ENCODE peak calls at places on chromosome 7, in four cellular contexts. Z is mammary epithelial cell, I is psoas muscle, J is adipocyte. K is an unnamed sample. For H3K27me3, the result is how much of the 10 kb centered on the place peaks cover.

GRCh38 chr7:132066776-132067175 is 509.5 kb downstream of the PLXNA4 start:
- DNase-seq in Z (no peak), J (peak), I (peak), K (no peak)

GRCh38 chr7:4713183-4713784 is 31.2 kb downstream of the FOXK1 start:
- DNase-seq in Z (no peak), I (no peak), J (peak), K (no peak)

GRCh38 chr7:103447073-103447960 is 1.3 kb upstream of the SLC26A5 start:
- DNase-seq in I (no peak), J (peak), Z (peak), K (peak)

GRCh38 chr7:134320201-134320600 is 3.5 kb upstream of the SLC35B4 start:
- DNase-seq in Z (no peak), J (peak), I (no peak), K (no peak)

GRCh38 chr7:123935436-123936381 is 10.7 kb downstream of the SPAM1 start:
- DNase-seq in J (no peak), Z (no peak), I (no peak), K (no peak)

GRCh38 chr7:156680281-156680680 is 39.7 kb downstream of the RNF32 start:
- DNase-seq in I (no peak), Z (peak), J (no peak), K (no peak)

GRCh38 chr7:117755136-117755535 is 118.1 kb downstream of the CTTNBP2 start:
- DNase-seq in Z (no peak), J (no peak), I (no peak), K (no peak)

GRCh38 chr7:69049341-69049740 is 548.9 kb upstream of the AUTS2 start:
- DNase-seq in I (no peak), J (no peak), Z (no peak), K (no peak)

GRCh38 chr7:70807650-70808049 is 324.3 kb upstream of the GALNT17 start:
- DNase-seq in I (no peak), J (no peak), Z (no peak), K (no peak)

GRCh38 chr7:19146699-19147098 is 1.5 kb upstream of the FERD3L start:
- DNase-seq in Z (peak), I (no peak), J (peak), K (no peak)

GRCh38 chr7:2724453-2725177 is 36.6 kb downstream of the AMZ1 start:
- DNase-seq in J (no peak), Z (no peak), I (peak), K (no peak)

GRCh38 chr7:8115547-8116402 is 146.2 kb downstream of the ICA1 start:
- DNase-seq in Z (no peak), I (no peak), J (no peak), K (no peak)

DNA sequence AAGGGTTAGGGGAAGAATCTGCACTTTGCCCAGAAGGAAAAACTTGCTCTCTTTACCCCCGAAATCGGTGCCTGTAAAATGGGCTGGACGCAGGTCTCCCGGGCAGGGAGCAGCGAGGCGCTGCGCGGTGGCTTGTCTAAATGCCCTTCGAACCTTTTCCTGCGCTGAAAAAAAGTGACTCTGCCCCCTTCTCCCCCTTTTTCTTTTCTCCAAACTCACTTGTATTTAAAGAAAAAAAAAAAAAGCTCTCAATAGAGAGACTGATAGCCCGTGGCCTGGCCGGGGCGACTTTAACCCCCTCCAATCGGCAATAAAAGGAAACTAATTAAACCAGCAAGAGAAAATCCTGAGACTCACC is 286 bp downstream of the SP8 start:
- DNase-seq in Z (no peak), J (no peak), I (no peak), K (no peak)
- H3K27me3 ChIP-seq in Z (under half), J (half or more), I (under half), K (under half)

GRCh38 chr7:100964630-100965029 is 4.7 kb upstream of the MUC12 start:
- DNase-seq in J (no peak), Z (no peak), I (no peak), K (no peak)
- H3K27me3 ChIP-seq in J (half or more), Z (under half), I (under half), K (under half)

GRCh38 chr7:30682131-30683083 is at the start of gene CRHR2:
- DNase-seq in Z (no peak), I (peak), J (no peak), K (no peak)
- H3K27me3 ChIP-seq in Z (under half), I (under half), J (half or more), K (under half)

GRCh38 chr7:34308595-34308994 is 349.4 kb upstream of the NPSR1 start:
- DNase-seq in I (no peak), Z (no peak), J (no peak), K (no peak)
- H3K27me3 ChIP-seq in I (under half), Z (under half), J (under half), K (under half)

DNA sequence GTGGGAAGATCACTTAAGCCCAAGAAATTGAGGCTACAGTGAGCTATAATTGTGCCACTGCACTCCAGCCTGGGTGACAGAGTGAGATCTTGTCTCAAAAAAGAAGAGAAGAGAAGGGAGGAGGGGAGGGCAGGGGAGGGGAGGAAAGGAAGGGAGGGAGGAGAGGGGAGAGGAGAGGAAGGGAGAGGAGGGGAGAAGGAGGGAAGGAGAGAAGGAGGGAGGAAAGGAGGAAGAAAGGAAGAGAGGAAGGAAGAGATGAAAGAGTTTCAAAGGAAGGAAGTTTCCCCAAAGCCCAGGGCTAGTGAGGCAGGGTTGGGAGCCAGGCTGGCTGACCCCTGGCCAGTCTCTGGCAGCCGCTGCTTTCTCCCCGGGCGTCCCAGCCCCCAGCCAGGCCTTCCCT is 32.6 kb downstream of the EPHB4 start:
- DNase-seq in I (no peak), J (no peak), Z (no peak), K (no peak)
- H3K27me3 ChIP-seq in I (under half), J (under half), Z (under half), K (under half)

DNA sequence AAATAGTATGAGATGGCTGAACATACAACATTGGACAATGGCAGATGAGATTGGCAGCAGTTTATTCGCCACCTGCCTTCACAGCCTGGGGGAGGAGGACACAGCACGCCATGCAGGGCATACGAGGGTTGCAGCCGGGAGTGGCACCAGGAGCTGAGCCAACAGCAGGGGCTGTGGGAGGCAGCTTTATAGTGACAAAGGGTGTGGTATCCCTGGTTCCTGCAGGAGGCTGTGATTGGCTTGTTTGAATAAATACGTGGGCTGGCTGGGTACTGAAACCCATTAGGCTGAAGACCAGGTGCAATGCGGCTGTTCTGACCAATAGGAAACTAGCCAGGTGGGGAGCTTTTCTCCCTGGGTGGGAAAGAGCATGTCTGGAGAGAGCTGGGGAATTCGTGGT is 68.9 kb upstream of the LEP start:
- DNase-seq in J (no peak), Z (no peak), I (no peak), K (no peak)
- H3K27me3 ChIP-seq in J (half or more), Z (under half), I (under half), K (under half)

GRCh38 chr7:27116019-27116411 is 13.5 kb upstream of the HOXA2 start:
- DNase-seq in I (no peak), J (no peak), Z (peak), K (no peak)
- H3K27me3 ChIP-seq in I (under half), J (under half), Z (under half), K (under half)